ENCODE peak calls at places on chromosomes 11 and 22, in four cellular contexts. H is HCT116, Y is GM23248, E is T-cell. P is an unnamed sample.

GRCh38 chr11:14336507-14337503 is 22.2 kb downstream of the RRAS2 start:
- DNase-seq in Y (peak), H (peak), E (no peak), P (no peak)

GRCh38 chr11:10348650-10349280 is 43.9 kb downstream of the ADM start:
- DNase-seq in E (no peak), H (no peak), Y (peak), P (peak)

GRCh38 chr22:30876925-30877553 is 91.5 kb downstream of the MORC2 start:
- DNase-seq in E (no peak), H (no peak), Y (peak), P (no peak)

GRCh38 chr22:45334068-45334467 is 24.3 kb downstream of the FAM118A start:
- DNase-seq in E (no peak), H (no peak), Y (peak), P (no peak)

GRCh38 chr22:28736296-28737155 is 5.1 kb downstream of the CHEK2 start:
- DNase-seq in Y (no peak), E (no peak), H (no peak), P (no peak)

GRCh38 chr11:11993814-11994213 is 14.6 kb downstream of the DKK3 start:
- DNase-seq in E (no peak), H (peak), Y (peak), P (peak)

GRCh38 chr11:19846654-19847330 is 134.2 kb downstream of the NAV2 start:
- DNase-seq in Y (peak), H (no peak), E (no peak), P (no peak)

GRCh38 chr11:32090774-32091370 is at the start of gene RCN1:
- DNase-seq in Y (peak), E (peak), H (no peak), P (peak)

GRCh38 chr11:102957953-102958352 is 2.4 kb upstream of the MMP13 start:
- DNase-seq in H (no peak), E (no peak), Y (no peak), P (no peak)

GRCh38 chr11:78651136-78651775 is 76.6 kb upstream of the NARS2 start:
- DNase-seq in H (no peak), E (no peak), Y (no peak), P (no peak)

P was measured in Calu3.